ENCODE peak calls at places on chromosome 5, in seven cellular contexts. P, Z, L, W, N, K and G are unnamed samples.

GRCh38 chr5:17190242-17190778 is 27.1 kb upstream of the BASP1 start:
- DNase-seq in P (no peak), Z (no peak), L (peak; percentile 86), W (peak; percentile 80), N (peak; percentile 47), K (no peak), G (peak; percentile 19)

GRCh38 chr5:16897800-16898199 is 38.3 kb downstream of the MYO10 start:
- DNase-seq in P (no peak), Z (no peak), L (no peak), W (no peak), N (no peak), K (no peak), G (no peak)

GRCh38 chr5:143432658-143433239 is 29.3 kb upstream of the NR3C1 start:
- DNase-seq in P (no peak), Z (no peak), L (no peak), W (peak; percentile 40), N (no peak), K (no peak), G (no peak)

GRCh38 chr5:135203019-135203418 is 169.0 kb upstream of the PITX1 start:
- DNase-seq in P (no peak), Z (no peak), L (no peak), W (no peak), N (no peak), K (no peak), G (no peak)

GRCh38 chr5:91925249-91925648 is 542.1 kb upstream of the ARRDC3 start:
- DNase-seq in P (no peak), Z (no peak), L (no peak), W (no peak), N (no peak), K (no peak), G (no peak)

GRCh38 chr5:176857514-176858273 is 41.5 kb downstream of the HK3 start:
- DNase-seq in P (no peak), Z (no peak), L (no peak), W (peak; percentile 21), N (no peak), K (no peak), G (no peak)

GRCh38 chr5:154459015-154459414 is 13.2 kb downstream of the SAP30L start:
- DNase-seq in P (no peak), Z (no peak), L (no peak), W (no peak), N (no peak), K (no peak), G (no peak)

GRCh38 chr5:52725065-52725746 is 62.5 kb upstream of the ITGA1 start:
- DNase-seq in P (no peak), Z (no peak), L (no peak), W (no peak), N (no peak), K (peak; percentile 76), G (no peak)

GRCh38 chr5:112967520-112968083 is 9.0 kb upstream of the DCP2 start:
- DNase-seq in P (no peak), Z (no peak), L (no peak), W (no peak), N (no peak), K (no peak), G (no peak)

GRCh38 chr5:168291281-168291960 is at the start of gene WWC1:
- DNase-seq in P (no peak), Z (peak; percentile 93), L (no peak), W (no peak), N (no peak), K (peak; percentile 51), G (peak; percentile 82)
- TF ChIP-seq CTCF in P (no peak), Z (peak; percentile 29), L (peak; percentile 26), W (peak; percentile 64), N (no peak), K (no peak), G (peak; percentile 42)

DNA sequence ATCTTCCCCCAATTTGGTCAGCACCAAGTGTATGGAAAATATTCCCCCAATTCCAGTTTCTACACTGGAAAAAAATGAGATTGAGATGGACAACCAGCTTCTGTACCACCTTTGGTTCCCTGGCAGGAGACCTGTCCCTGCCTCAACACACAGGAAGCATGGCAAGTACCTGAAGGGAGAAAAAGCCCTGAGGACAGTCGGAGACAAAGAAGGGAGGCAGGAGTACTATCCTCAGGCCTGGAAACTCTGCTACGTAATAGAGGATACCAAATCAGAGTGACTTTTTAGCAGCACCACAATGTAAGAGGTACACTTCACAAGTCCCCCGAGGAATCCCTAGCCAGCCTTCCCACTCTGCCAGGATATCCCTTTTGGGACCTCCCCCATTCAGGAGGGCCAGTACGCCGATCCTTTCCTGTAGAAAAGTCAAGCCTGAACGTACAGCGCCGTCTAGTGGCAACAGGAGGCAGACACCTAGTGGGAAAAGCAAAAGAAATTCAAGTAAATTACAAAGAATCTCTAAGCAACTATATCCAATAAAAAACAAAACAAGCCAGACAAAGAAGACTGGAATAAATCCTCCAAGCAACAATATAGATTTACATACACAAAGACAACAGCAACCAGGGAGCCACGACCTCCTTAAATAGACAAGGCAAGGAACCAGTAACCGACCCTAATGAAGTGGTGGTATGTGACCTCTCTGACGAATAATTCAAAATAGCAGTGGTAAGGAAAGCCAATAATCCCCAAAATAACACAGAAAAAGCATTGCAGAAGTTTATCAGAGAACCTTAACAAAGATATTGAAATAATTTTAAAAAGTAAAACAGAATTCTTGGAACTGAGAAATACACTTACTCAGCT is 63.3 kb upstream of the SLCO6A1 start:
- DNase-seq in P (no peak), Z (no peak), L (no peak), W (no peak), N (no peak), K (peak; percentile 50), G (peak; percentile 53)
- TF ChIP-seq CTCF in P (no peak), Z (no peak), L (peak; percentile 74), W (peak; percentile 83), N (no peak), K (peak; percentile 59), G (peak; percentile 65)

GRCh38 chr5:59496524-59497134 is 396.9 kb downstream of the PDE4D start:
- DNase-seq in P (no peak), Z (peak; percentile 33), L (no peak), W (peak; percentile 11), N (no peak), K (peak; percentile 11), G (peak; percentile 8)
- TF ChIP-seq CTCF in P (no peak), Z (no peak), L (peak; percentile 61), W (peak; percentile 75), N (no peak), K (peak; percentile 50), G (no peak)

GRCh38 chr5:125578551-125578950 is 832.1 kb upstream of the ZNF608 start:
- DNase-seq in P (no peak), Z (no peak), L (no peak), W (no peak), N (no peak), K (no peak), G (no peak)

GRCh38 chr5:125582358-125582757 is 835.9 kb upstream of the ZNF608 start:
- DNase-seq in P (no peak), Z (no peak), L (no peak), W (no peak), N (no peak), K (no peak), G (no peak)

GRCh38 chr5:125587631-125588030 is 835.6 kb upstream of the GRAMD2B start:
- DNase-seq in P (no peak), Z (no peak), L (no peak), W (no peak), N (no peak), K (no peak), G (no peak)

GRCh38 chr5:125584119-125584518 is 837.7 kb upstream of the ZNF608 start:
- DNase-seq in P (no peak), Z (no peak), L (no peak), W (no peak), N (no peak), K (no peak), G (no peak)

DNA sequence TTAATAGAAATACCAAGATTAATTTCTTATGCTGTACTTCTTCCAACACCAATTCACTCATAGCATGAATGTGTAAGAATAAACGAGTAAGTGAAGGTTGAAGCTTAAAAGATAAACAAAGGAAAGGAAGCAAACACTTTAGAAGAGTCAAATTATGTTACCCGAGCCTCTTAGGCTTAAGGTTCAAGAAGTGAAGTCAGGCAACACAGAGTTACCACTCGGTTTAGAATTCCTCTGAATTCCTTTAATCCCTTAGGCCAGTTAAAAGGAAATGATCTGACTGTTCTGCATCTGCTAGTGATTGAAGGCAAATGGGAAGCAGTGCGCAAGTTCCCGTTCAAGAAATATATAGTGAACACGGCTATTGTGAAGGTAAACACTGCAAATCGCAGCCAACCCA is 836.9 kb upstream of the ZNF608 start:
- DNase-seq in P (no peak), Z (no peak), L (no peak), W (no peak), N (no peak), K (no peak), G (no peak)
- TF ChIP-seq CTCF in P (no peak), Z (no peak), L (no peak), W (no peak), N (no peak), K (no peak), G (no peak)

GRCh38 chr5:36778336-36778735 is 98.2 kb upstream of the NIPBL start:
- DNase-seq in P (no peak), Z (no peak), L (no peak), W (no peak), N (no peak), K (no peak), G (no peak)

GRCh38 chr5:36777105-36777757 is 99.3 kb upstream of the NIPBL start:
- DNase-seq in P (no peak), Z (no peak), L (no peak), W (no peak), N (peak; percentile 15), K (no peak), G (peak; percentile 18)
- TF ChIP-seq CTCF in P (no peak), Z (no peak), L (peak; percentile 34), W (peak; percentile 50), N (no peak), K (no peak), G (peak; percentile 46)

GRCh38 chr5:66931651-66932050 is 264.9 kb downstream of the CD180 start:
- DNase-seq in P (no peak), Z (no peak), L (no peak), W (no peak), N (no peak), K (no peak), G (no peak)
- TF ChIP-seq CTCF in P (no peak), Z (no peak), L (no peak), W (no peak), N (no peak), K (no peak), G (no peak)

GRCh38 chr5:3526551-3527185 is 69.0 kb upstream of the IRX1 start:
- DNase-seq in P (no peak), Z (no peak), L (no peak), W (no peak), N (no peak), K (no peak), G (no peak)
- TF ChIP-seq CTCF in P (no peak), Z (no peak), L (no peak), W (no peak), N (no peak), K (no peak), G (no peak)